ENCODE peak calls at places on chromosomes 16 and 17, in seven cellular contexts. Y, G, I, P, B, U and X are unnamed samples.

GRCh38 chr17:67879662-67880061 is 54.4 kb downstream of the BPTF start:
- DNase-seq in B (peak), U (no peak), Y (no peak), G (no peak), P (no peak), I (no peak), X (no peak)

GRCh38 chr17:47267354-47267828 is 13.8 kb downstream of the ITGB3 start:
- DNase-seq in B (peak), P (no peak), I (no peak), U (no peak), Y (no peak), G (no peak), X (no peak)

GRCh38 chr17:7729841-7730240 is 12.3 kb downstream of the DNAH2 start:
- DNase-seq in Y (no peak), P (no peak), G (no peak), I (no peak), B (no peak), U (no peak), X (no peak)

GRCh38 chr17:74478369-74479100 is 12.1 kb downstream of the CD300A start:
- DNase-seq in B (peak), I (no peak), G (no peak), P (no peak), Y (no peak), U (no peak), X (no peak)

GRCh38 chr16:56615353-56615752 is 7.0 kb downstream of the MT2A start:
- DNase-seq in B (peak), Y (no peak), I (no peak), G (no peak), P (no peak), U (no peak), X (no peak)

GRCh38 chr17:78992542-78993212 is 13.0 kb upstream of the LGALS3BP start:
- DNase-seq in B (no peak), G (no peak), Y (no peak), I (no peak), P (no peak), U (no peak), X (no peak)

GRCh38 chr16:14559809-14560227 is 70.2 kb downstream of the PARN start:
- DNase-seq in G (no peak), I (no peak), B (no peak), P (no peak), Y (peak), U (no peak), X (no peak)

GRCh38 chr17:1965556-1966273 is 59.4 kb downstream of the RTN4RL1 start:
- DNase-seq in Y (no peak), I (no peak), U (no peak), P (no peak), B (no peak), G (no peak), X (no peak)

GRCh38 chr16:17160285-17160854 is 310.4 kb downstream of the XYLT1 start:
- DNase-seq in I (no peak), U (no peak), Y (no peak), G (no peak), P (no peak), B (no peak), X (peak)

GRCh38 chr17:3959295-3959899 is 4.8 kb downstream of the ATP2A3 start:
- DNase-seq in P (no peak), Y (no peak), I (no peak), G (no peak), U (no peak), B (peak), X (no peak)

GRCh38 chr17:80286638-80286960 is 25.9 kb downstream of the RNF213 start:
- DNase-seq in Y (no peak), G (no peak), B (no peak), I (no peak), P (no peak), U (no peak), X (no peak)

GRCh38 chr17:50817838-50818237 is 17.5 kb upstream of the WFIKKN2 start:
- DNase-seq in G (no peak), I (no peak), P (no peak), U (no peak), B (peak), Y (no peak), X (no peak)

GRCh38 chr17:57774872-57775271 is 29.8 kb upstream of the CCDC182 start:
- DNase-seq in P (no peak), U (no peak), G (no peak), I (no peak), Y (no peak), B (no peak), X (no peak)

GRCh38 chr16:4972938-4973587 is 14.9 kb downstream of the SEC14L5 start:
- DNase-seq in Y (no peak), U (no peak), I (no peak), G (no peak), P (no peak), B (no peak), X (no peak)

GRCh38 chr17:33210240-33210639 is 82.9 kb downstream of the ASIC2 start:
- DNase-seq in P (no peak), U (no peak), B (no peak), Y (no peak), I (no peak), G (no peak), X (no peak)

GRCh38 chr17:73750975-73751374 is 106.7 kb upstream of the SDK2 start:
- DNase-seq in U (no peak), I (peak), Y (no peak), G (no peak), B (no peak), P (no peak), X (no peak)

GRCh38 chr17:50647187-50647586 is 12.5 kb downstream of the ABCC3 start:
- DNase-seq in U (no peak), G (no peak), Y (no peak), B (no peak), I (no peak), P (no peak), X (no peak)

GRCh38 chr16:64711026-64711425 is 410.8 kb downstream of the CDH11 start:
- DNase-seq in U (no peak), P (no peak), B (no peak), Y (no peak), G (no peak), I (no peak), X (no peak)

GRCh38 chr17:32009262-32009542 is 2.0 kb downstream of the LRRC37B start:
- DNase-seq in I (no peak), B (no peak), G (no peak), U (no peak), P (no peak), Y (no peak), X (no peak)

GRCh38 chr17:37219876-37220608 is 155.7 kb upstream of the C17orf78 start:
- DNase-seq in Y (no peak), U (no peak), P (no peak), G (no peak), B (no peak), I (no peak), X (no peak)

GRCh38 chr17:37225458-37225857 is 150.3 kb upstream of the C17orf78 start:
- DNase-seq in P (no peak), U (no peak), B (no peak), I (no peak), Y (no peak), G (no peak), X (no peak)

GRCh38 chr17:37221865-37222264 is 153.9 kb upstream of the C17orf78 start:
- DNase-seq in U (no peak), G (no peak), Y (no peak), I (no peak), P (no peak), B (no peak), X (no peak)

GRCh38 chr17:37218849-37219248 is 156.9 kb upstream of the C17orf78 start:
- DNase-seq in P (no peak), Y (no peak), I (no peak), U (no peak), G (no peak), B (no peak), X (no peak)

GRCh38 chr17:37220609-37220953 is 155.2 kb upstream of the C17orf78 start:
- DNase-seq in I (peak), B (peak), Y (no peak), U (no peak), G (peak), P (no peak), X (no peak)
- TF ChIP-seq CTCF in I (peak), B (peak), Y (no peak), U (no peak), G (no peak), P (peak), X (peak)

GRCh38 chr16:320206-320605 is 32.3 kb downstream of the AXIN1 start:
- DNase-seq in P (no peak), Y (no peak), B (no peak), U (no peak), G (no peak), I (no peak), X (no peak)

GRCh38 chr16:317583-317982 is 34.6 kb downstream of the PDIA2 start:
- DNase-seq in Y (no peak), B (no peak), P (no peak), G (no peak), U (no peak), I (no peak), X (no peak)

GRCh38 chr16:321532-321931 is 31.0 kb downstream of the AXIN1 start:
- DNase-seq in P (no peak), G (no peak), I (no peak), B (no peak), U (no peak), Y (no peak), X (no peak)

GRCh38 chr16:316741-317464 is 33.9 kb downstream of the PDIA2 start:
- DNase-seq in I (no peak), U (no peak), G (no peak), B (no peak), P (no peak), Y (no peak), X (no peak)

DNA sequence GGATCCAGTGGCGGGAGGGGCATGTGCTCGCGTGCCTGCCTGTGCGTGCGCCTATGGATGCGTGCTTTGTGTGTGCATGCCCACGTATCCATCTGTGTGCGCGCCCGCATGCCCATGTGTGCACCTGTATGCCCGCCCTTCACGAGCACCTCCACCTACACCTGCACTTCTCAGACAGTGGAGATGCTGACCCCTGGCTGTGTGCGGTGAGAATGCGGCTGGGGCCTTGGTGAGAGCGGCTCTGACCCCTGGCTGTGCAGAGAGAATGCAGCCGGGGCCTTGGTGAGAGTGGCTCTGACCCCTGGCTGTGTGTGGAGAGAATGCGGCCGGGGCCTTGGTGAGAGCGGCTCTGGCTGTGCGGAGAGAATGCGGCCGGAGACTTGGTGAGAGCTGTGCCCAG is 33.9 kb downstream of the AXIN1 start:
- DNase-seq in G (peak), P (no peak), U (no peak), B (no peak), Y (no peak), I (peak), X (peak)
- TF ChIP-seq CTCF in G (no peak), P (peak), U (no peak), B (no peak), Y (no peak), I (no peak), X (peak)

DNA sequence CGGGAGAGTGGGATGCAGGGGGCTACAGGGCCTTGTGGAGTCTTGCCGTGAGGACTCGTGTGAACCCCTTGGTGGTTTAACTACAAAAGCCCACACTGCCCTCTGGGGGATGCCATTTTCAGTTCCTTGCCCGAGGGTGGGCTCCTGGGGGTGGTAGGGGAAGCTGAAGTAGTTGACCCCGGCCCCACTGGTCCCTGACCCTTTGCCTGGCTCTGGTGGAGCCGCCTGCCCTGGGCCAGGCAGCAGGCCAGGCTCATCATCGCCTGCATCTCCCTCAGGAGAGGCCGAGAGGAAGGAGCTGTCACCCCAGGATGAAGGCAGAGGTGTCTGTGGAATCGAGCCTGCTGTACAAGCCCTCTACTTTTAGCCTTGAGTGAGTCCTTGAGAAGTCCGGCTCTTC is 10.2 kb downstream of the COX4I1 start:
- DNase-seq in P (no peak), G (no peak), Y (no peak), U (no peak), I (no peak), B (no peak), X (no peak)
- TF ChIP-seq CTCF in P (no peak), G (no peak), Y (no peak), U (no peak), I (no peak), B (no peak), X (no peak)

GRCh38 chr17:72287586-72287985 is 166.8 kb downstream of the SOX9 start:
- DNase-seq in Y (peak), I (no peak), G (no peak), B (no peak), P (no peak), U (no peak), X (no peak)
- TF ChIP-seq CTCF in Y (no peak), I (no peak), G (no peak), B (no peak), P (no peak), U (no peak), X (no peak)

DNA sequence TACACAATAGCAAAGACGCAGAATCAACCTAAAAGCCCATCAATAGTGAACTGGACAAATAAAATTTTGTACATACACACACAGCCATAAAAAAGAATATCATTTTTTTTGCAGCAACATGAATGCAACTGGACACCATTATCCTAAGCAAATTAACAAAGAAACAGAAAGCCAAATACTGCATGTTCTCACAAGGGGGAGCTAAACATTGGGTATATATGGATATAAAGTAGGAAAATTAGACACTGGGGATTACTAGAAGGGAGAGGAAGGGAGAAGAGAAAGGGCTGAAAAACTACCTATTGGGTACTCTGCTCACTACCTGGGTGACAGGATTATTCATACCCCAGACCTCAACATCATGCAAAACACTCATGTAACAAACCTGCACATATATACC is 28.2 kb downstream of the ADAMTS18 start:
- DNase-seq in U (no peak), Y (no peak), B (peak), P (no peak), I (no peak), G (no peak), X (no peak)
- TF ChIP-seq CTCF in U (no peak), Y (no peak), B (peak), P (peak), I (peak), G (no peak), X (peak)

GRCh38 chr17:65561394-65562205 is at the start of gene AXIN2:
- DNase-seq in U (peak), B (peak), G (peak), Y (peak), I (peak), P (peak), X (peak)
- TF ChIP-seq CTCF in U (peak), B (peak), G (no peak), Y (no peak), I (peak), P (peak), X (peak)